ENCODE peak calls at places on chromosome 16, in eight cellular contexts. One of them, this sample, is unnamed.

GRCh38 chr16:86925067-86925791 is 346.9 kb downstream of the FOXL1 start:
- DNase-seq in IMR-90: peak
- DNase-seq in cerebellar cortex: no peak
- DNase-seq in MM.1S: no peak
- DNase-seq in HEK293T: peak
- DNase-seq in AG10803: peak
- DNase-seq in CD8-positive, alpha-beta T cell: no peak
- DNase-seq in C1 segment of cervical spinal cord: no peak
- DNase-seq in this sample: no peak

GRCh38 chr16:88810868-88811599 is 694 bp downstream of the APRT start:
- DNase-seq in MM.1S: peak
- DNase-seq in HEK293T: no peak
- DNase-seq in AG10803: peak
- DNase-seq in IMR-90: peak
- DNase-seq in CD8-positive, alpha-beta T cell: peak
- DNase-seq in cerebellar cortex: peak
- DNase-seq in C1 segment of cervical spinal cord: peak
- DNase-seq in this sample: peak

GRCh38 chr16:2287916-2288547 is 20.1 kb upstream of the RNPS1 start:
- DNase-seq in IMR-90: no peak
- DNase-seq in MM.1S: no peak
- DNase-seq in cerebellar cortex: no peak
- DNase-seq in AG10803: no peak
- DNase-seq in C1 segment of cervical spinal cord: no peak
- DNase-seq in CD8-positive, alpha-beta T cell: no peak
- DNase-seq in HEK293T: no peak
- DNase-seq in this sample: no peak

GRCh38 chr16:77169650-77170236 is 21.2 kb upstream of the MON1B start:
- DNase-seq in C1 segment of cervical spinal cord: no peak
- DNase-seq in CD8-positive, alpha-beta T cell: no peak
- DNase-seq in cerebellar cortex: peak
- DNase-seq in MM.1S: peak
- DNase-seq in HEK293T: peak
- DNase-seq in IMR-90: peak
- DNase-seq in AG10803: peak
- DNase-seq in this sample: no peak

GRCh38 chr16:15954814-15955151 is 5.4 kb downstream of the ABCC1 start:
- DNase-seq in CD8-positive, alpha-beta T cell: no peak
- DNase-seq in HEK293T: no peak
- DNase-seq in cerebellar cortex: no peak
- DNase-seq in MM.1S: no peak
- DNase-seq in IMR-90: peak
- DNase-seq in AG10803: peak
- DNase-seq in C1 segment of cervical spinal cord: no peak
- DNase-seq in this sample: no peak

GRCh38 chr16:29674188-29674587 is 4.8 kb upstream of the QPRT start:
- DNase-seq in AG10803: peak
- DNase-seq in MM.1S: no peak
- DNase-seq in C1 segment of cervical spinal cord: peak
- DNase-seq in CD8-positive, alpha-beta T cell: no peak
- DNase-seq in cerebellar cortex: no peak
- DNase-seq in HEK293T: no peak
- DNase-seq in IMR-90: peak
- DNase-seq in this sample: peak

GRCh38 chr16:68328860-68329370 is 18.1 kb downstream of the PRMT7 start:
- DNase-seq in C1 segment of cervical spinal cord: no peak
- DNase-seq in HEK293T: no peak
- DNase-seq in AG10803: no peak
- DNase-seq in CD8-positive, alpha-beta T cell: no peak
- DNase-seq in IMR-90: no peak
- DNase-seq in MM.1S: no peak
- DNase-seq in cerebellar cortex: no peak
- DNase-seq in this sample: no peak

GRCh38 chr16:24085665-24086064 is 170.5 kb upstream of the CACNG3 start:
- DNase-seq in IMR-90: no peak
- DNase-seq in C1 segment of cervical spinal cord: no peak
- DNase-seq in CD8-positive, alpha-beta T cell: no peak
- DNase-seq in AG10803: no peak
- DNase-seq in HEK293T: no peak
- DNase-seq in cerebellar cortex: no peak
- DNase-seq in MM.1S: no peak
- DNase-seq in this sample: no peak

GRCh38 chr16:54055191-54055590 is 231.4 kb downstream of the IRX3 start:
- DNase-seq in cerebellar cortex: no peak
- DNase-seq in AG10803: no peak
- DNase-seq in HEK293T: no peak
- DNase-seq in C1 segment of cervical spinal cord: no peak
- DNase-seq in IMR-90: no peak
- DNase-seq in MM.1S: no peak
- DNase-seq in CD8-positive, alpha-beta T cell: no peak
- DNase-seq in this sample: no peak

GRCh38 chr16:30533748-30534367 is 800 bp downstream of the ZNF747 start:
- DNase-seq in MM.1S: peak
- DNase-seq in cerebellar cortex: no peak
- DNase-seq in IMR-90: no peak
- DNase-seq in CD8-positive, alpha-beta T cell: no peak
- DNase-seq in AG10803: peak
- DNase-seq in HEK293T: no peak
- DNase-seq in C1 segment of cervical spinal cord: no peak
- DNase-seq in this sample: no peak

GRCh38 chr16:263944-264343 is 11.8 kb downstream of the RGS11 start:
- DNase-seq in cerebellar cortex: no peak
- DNase-seq in HEK293T: no peak
- DNase-seq in MM.1S: no peak
- DNase-seq in C1 segment of cervical spinal cord: no peak
- DNase-seq in IMR-90: no peak
- DNase-seq in AG10803: no peak
- DNase-seq in CD8-positive, alpha-beta T cell: no peak
- DNase-seq in this sample: no peak

GRCh38 chr16:68406458-68407041 is 41.8 kb downstream of the SMPD3 start:
- DNase-seq in CD8-positive, alpha-beta T cell: no peak
- DNase-seq in HEK293T: peak
- DNase-seq in AG10803: peak
- DNase-seq in cerebellar cortex: no peak
- DNase-seq in IMR-90: peak
- DNase-seq in MM.1S: no peak
- DNase-seq in C1 segment of cervical spinal cord: no peak
- DNase-seq in this sample: peak

GRCh38 chr16:81251871-81252270 is 13.4 kb downstream of the BCO1 start:
- DNase-seq in AG10803: peak
- DNase-seq in HEK293T: no peak
- DNase-seq in cerebellar cortex: no peak
- DNase-seq in MM.1S: no peak
- DNase-seq in C1 segment of cervical spinal cord: no peak
- DNase-seq in IMR-90: peak
- DNase-seq in CD8-positive, alpha-beta T cell: no peak
- DNase-seq in this sample: no peak

GRCh38 chr16:275041-275621 is 613 bp downstream of the RGS11 start:
- DNase-seq in IMR-90: no peak
- DNase-seq in MM.1S: no peak
- DNase-seq in C1 segment of cervical spinal cord: no peak
- DNase-seq in HEK293T: no peak
- DNase-seq in AG10803: no peak
- DNase-seq in cerebellar cortex: no peak
- DNase-seq in CD8-positive, alpha-beta T cell: no peak
- DNase-seq in this sample: no peak

GRCh38 chr16:24734382-24734781 is 4.9 kb downstream of the TNRC6A start:
- DNase-seq in cerebellar cortex: no peak
- DNase-seq in CD8-positive, alpha-beta T cell: no peak
- DNase-seq in HEK293T: no peak
- DNase-seq in AG10803: peak
- DNase-seq in C1 segment of cervical spinal cord: no peak
- DNase-seq in IMR-90: peak
- DNase-seq in MM.1S: no peak
- DNase-seq in this sample: no peak

GRCh38 chr16:20242568-20243240 is 84.6 kb downstream of the GP2 start:
- DNase-seq in cerebellar cortex: no peak
- DNase-seq in C1 segment of cervical spinal cord: no peak
- DNase-seq in IMR-90: no peak
- DNase-seq in CD8-positive, alpha-beta T cell: no peak
- DNase-seq in AG10803: no peak
- DNase-seq in MM.1S: no peak
- DNase-seq in HEK293T: no peak
- DNase-seq in this sample: no peak

GRCh38 chr16:23940111-23940510 is 104.3 kb downstream of the PRKCB start:
- DNase-seq in cerebellar cortex: no peak
- DNase-seq in MM.1S: no peak
- DNase-seq in IMR-90: no peak
- DNase-seq in C1 segment of cervical spinal cord: no peak
- DNase-seq in HEK293T: no peak
- DNase-seq in CD8-positive, alpha-beta T cell: no peak
- DNase-seq in AG10803: no peak
- DNase-seq in this sample: no peak

GRCh38 chr16:4410335-4411075 is 5.9 kb downstream of the CORO7 start:
- DNase-seq in HEK293T: no peak
- DNase-seq in MM.1S: no peak
- DNase-seq in cerebellar cortex: no peak
- DNase-seq in CD8-positive, alpha-beta T cell: no peak
- DNase-seq in C1 segment of cervical spinal cord: peak
- DNase-seq in AG10803: peak
- DNase-seq in IMR-90: peak
- DNase-seq in this sample: peak

GRCh38 chr16:83856846-83857245 is 42.1 kb upstream of the MLYCD start:
- DNase-seq in CD8-positive, alpha-beta T cell: no peak
- DNase-seq in HEK293T: no peak
- DNase-seq in MM.1S: no peak
- DNase-seq in C1 segment of cervical spinal cord: no peak
- DNase-seq in AG10803: peak
- DNase-seq in cerebellar cortex: no peak
- DNase-seq in IMR-90: no peak
- DNase-seq in this sample: no peak

GRCh38 chr16:29900102-29900887 is at the start of gene ASPHD1:
- DNase-seq in HEK293T: peak
- DNase-seq in CD8-positive, alpha-beta T cell: no peak
- DNase-seq in IMR-90: peak
- DNase-seq in cerebellar cortex: peak
- DNase-seq in AG10803: peak
- DNase-seq in C1 segment of cervical spinal cord: peak
- DNase-seq in MM.1S: peak
- DNase-seq in this sample: peak

GRCh38 chr16:90019543-90020259 is 445 bp upstream of the DBNDD1 start:
- DNase-seq in C1 segment of cervical spinal cord: peak
- DNase-seq in MM.1S: peak
- DNase-seq in cerebellar cortex: no peak
- DNase-seq in IMR-90: peak
- DNase-seq in HEK293T: peak
- DNase-seq in AG10803: peak
- DNase-seq in CD8-positive, alpha-beta T cell: peak
- DNase-seq in this sample: peak

GRCh38 chr16:24051125-24051524 is 205.0 kb upstream of the CACNG3 start:
- DNase-seq in MM.1S: no peak
- DNase-seq in HEK293T: no peak
- DNase-seq in IMR-90: no peak
- DNase-seq in AG10803: no peak
- DNase-seq in C1 segment of cervical spinal cord: no peak
- DNase-seq in CD8-positive, alpha-beta T cell: no peak
- DNase-seq in cerebellar cortex: no peak
- DNase-seq in this sample: no peak

GRCh38 chr16:53518550-53519416 is 15.8 kb upstream of the AKTIP start:
- DNase-seq in MM.1S: peak
- DNase-seq in CD8-positive, alpha-beta T cell: peak
- DNase-seq in AG10803: peak
- DNase-seq in C1 segment of cervical spinal cord: peak
- DNase-seq in cerebellar cortex: no peak
- DNase-seq in IMR-90: peak
- DNase-seq in HEK293T: no peak
- DNase-seq in this sample: no peak

GRCh38 chr16:6728381-6728780 is 604.3 kb upstream of the RBFOX1 start:
- DNase-seq in IMR-90: no peak
- DNase-seq in cerebellar cortex: no peak
- DNase-seq in MM.1S: no peak
- DNase-seq in CD8-positive, alpha-beta T cell: no peak
- DNase-seq in AG10803: no peak
- DNase-seq in HEK293T: no peak
- DNase-seq in C1 segment of cervical spinal cord: no peak
- DNase-seq in this sample: no peak

GRCh38 chr16:81939164-81940067 is 71.9 kb downstream of the SDR42E1 start:
- DNase-seq in AG10803: no peak
- DNase-seq in HEK293T: no peak
- DNase-seq in MM.1S: no peak
- DNase-seq in IMR-90: no peak
- DNase-seq in cerebellar cortex: no peak
- DNase-seq in C1 segment of cervical spinal cord: no peak
- DNase-seq in CD8-positive, alpha-beta T cell: no peak
- DNase-seq in this sample: no peak

GRCh38 chr16:19851476-19851875 is 33.2 kb downstream of the GPRC5B start:
- DNase-seq in MM.1S: no peak
- DNase-seq in CD8-positive, alpha-beta T cell: no peak
- DNase-seq in HEK293T: no peak
- DNase-seq in C1 segment of cervical spinal cord: peak
- DNase-seq in AG10803: no peak
- DNase-seq in IMR-90: no peak
- DNase-seq in cerebellar cortex: peak
- DNase-seq in this sample: peak

GRCh38 chr16:20851601-20852000 is 45.3 kb downstream of the REXO5 start:
- DNase-seq in cerebellar cortex: no peak
- DNase-seq in IMR-90: peak
- DNase-seq in C1 segment of cervical spinal cord: no peak
- DNase-seq in MM.1S: no peak
- DNase-seq in CD8-positive, alpha-beta T cell: no peak
- DNase-seq in AG10803: peak
- DNase-seq in HEK293T: no peak
- DNase-seq in this sample: no peak

GRCh38 chr16:31696968-31697743 is 169.5 kb downstream of the AHSP start:
- DNase-seq in AG10803: peak
- DNase-seq in HEK293T: peak
- DNase-seq in MM.1S: peak
- DNase-seq in IMR-90: peak
- DNase-seq in cerebellar cortex: peak
- DNase-seq in C1 segment of cervical spinal cord: no peak
- DNase-seq in CD8-positive, alpha-beta T cell: no peak
- DNase-seq in this sample: no peak